ENCODE peak calls at places on chromosomes 1 and 21, in nine cellular contexts. One of them, this sample, is unnamed.

GRCh38 chr1:34985063-34985770 is at the start of gene TMEM35B:
- DNase-seq in neural progenitor cell: peak
- DNase-seq in WTC11: peak
- DNase-seq in esophagus squamous epithelium: no peak
- DNase-seq in omental fat pad: peak
- DNase-seq in fibroblast of mammary gland: peak
- DNase-seq in endothelial cell: peak
- DNase-seq in uterus: peak
- DNase-seq in fibroblast of pulmonary artery: peak
- DNase-seq in this sample: peak

GRCh38 chr1:113980120-113980519 is 846 bp downstream of the OLFML3 start:
- DNase-seq in WTC11: no peak
- DNase-seq in neural progenitor cell: no peak
- DNase-seq in uterus: peak
- DNase-seq in endothelial cell: no peak
- DNase-seq in fibroblast of mammary gland: peak
- DNase-seq in esophagus squamous epithelium: no peak
- DNase-seq in fibroblast of pulmonary artery: peak
- DNase-seq in omental fat pad: peak
- DNase-seq in this sample: no peak

GRCh38 chr1:50968884-50969610 is 998 bp upstream of the CDKN2C start:
- DNase-seq in uterus: peak
- DNase-seq in omental fat pad: no peak
- DNase-seq in fibroblast of pulmonary artery: peak
- DNase-seq in fibroblast of mammary gland: peak
- DNase-seq in endothelial cell: peak
- DNase-seq in esophagus squamous epithelium: no peak
- DNase-seq in WTC11: peak
- DNase-seq in neural progenitor cell: peak
- DNase-seq in this sample: peak

GRCh38 chr1:89310505-89310904 is 37.8 kb upstream of the GBP5 start:
- DNase-seq in fibroblast of pulmonary artery: peak
- DNase-seq in WTC11: no peak
- DNase-seq in endothelial cell: no peak
- DNase-seq in fibroblast of mammary gland: peak
- DNase-seq in uterus: no peak
- DNase-seq in neural progenitor cell: no peak
- DNase-seq in esophagus squamous epithelium: no peak
- DNase-seq in omental fat pad: no peak
- DNase-seq in this sample: no peak

GRCh38 chr1:173503391-173503790 is 26.3 kb downstream of the PRDX6 start:
- DNase-seq in uterus: no peak
- DNase-seq in neural progenitor cell: no peak
- DNase-seq in WTC11: no peak
- DNase-seq in fibroblast of pulmonary artery: peak
- DNase-seq in endothelial cell: no peak
- DNase-seq in esophagus squamous epithelium: no peak
- DNase-seq in fibroblast of mammary gland: peak
- DNase-seq in omental fat pad: no peak
- DNase-seq in this sample: no peak

GRCh38 chr1:36383240-36383639 is 2.5 kb downstream of the STK40 start:
- DNase-seq in omental fat pad: no peak
- DNase-seq in fibroblast of pulmonary artery: no peak
- DNase-seq in fibroblast of mammary gland: no peak
- DNase-seq in uterus: no peak
- DNase-seq in esophagus squamous epithelium: no peak
- DNase-seq in neural progenitor cell: no peak
- DNase-seq in endothelial cell: no peak
- DNase-seq in WTC11: no peak
- DNase-seq in this sample: peak

GRCh38 chr1:64293820-64294219 is 90.4 kb downstream of the UBE2U start:
- DNase-seq in endothelial cell: no peak
- DNase-seq in WTC11: no peak
- DNase-seq in neural progenitor cell: no peak
- DNase-seq in uterus: no peak
- DNase-seq in omental fat pad: no peak
- DNase-seq in esophagus squamous epithelium: no peak
- DNase-seq in fibroblast of mammary gland: no peak
- DNase-seq in fibroblast of pulmonary artery: no peak
- DNase-seq in this sample: no peak

GRCh38 chr1:213530607-213531320 is 457.0 kb upstream of the PROX1 start:
- DNase-seq in WTC11: no peak
- DNase-seq in neural progenitor cell: no peak
- DNase-seq in fibroblast of mammary gland: no peak
- DNase-seq in omental fat pad: no peak
- DNase-seq in uterus: no peak
- DNase-seq in esophagus squamous epithelium: no peak
- DNase-seq in fibroblast of pulmonary artery: no peak
- DNase-seq in endothelial cell: no peak
- DNase-seq in this sample: no peak

GRCh38 chr1:71565267-71565666 is 484.4 kb upstream of the ZRANB2 start:
- DNase-seq in fibroblast of mammary gland: peak
- DNase-seq in WTC11: no peak
- DNase-seq in endothelial cell: no peak
- DNase-seq in fibroblast of pulmonary artery: peak
- DNase-seq in omental fat pad: no peak
- DNase-seq in neural progenitor cell: no peak
- DNase-seq in uterus: no peak
- DNase-seq in esophagus squamous epithelium: no peak
- DNase-seq in this sample: no peak

GRCh38 chr21:37717534-37717933 is 198.7 kb downstream of the KCNJ6 start:
- DNase-seq in neural progenitor cell: no peak
- DNase-seq in WTC11: peak
- DNase-seq in endothelial cell: no peak
- DNase-seq in fibroblast of pulmonary artery: no peak
- DNase-seq in uterus: no peak
- DNase-seq in omental fat pad: no peak
- DNase-seq in esophagus squamous epithelium: no peak
- DNase-seq in fibroblast of mammary gland: no peak
- DNase-seq in this sample: no peak

GRCh38 chr1:71464016-71464415 is 383.2 kb upstream of the ZRANB2 start:
- DNase-seq in fibroblast of mammary gland: peak
- DNase-seq in WTC11: no peak
- DNase-seq in fibroblast of pulmonary artery: no peak
- DNase-seq in endothelial cell: no peak
- DNase-seq in omental fat pad: no peak
- DNase-seq in uterus: no peak
- DNase-seq in esophagus squamous epithelium: no peak
- DNase-seq in neural progenitor cell: no peak
- DNase-seq in this sample: no peak

GRCh38 chr1:10714337-10715114 is 81.9 kb downstream of the CASZ1 start:
- DNase-seq in fibroblast of mammary gland: no peak
- DNase-seq in endothelial cell: no peak
- DNase-seq in WTC11: peak
- DNase-seq in esophagus squamous epithelium: no peak
- DNase-seq in neural progenitor cell: peak
- DNase-seq in fibroblast of pulmonary artery: no peak
- DNase-seq in uterus: no peak
- DNase-seq in omental fat pad: no peak
- DNase-seq in this sample: peak

GRCh38 chr1:214445846-214446614 is 105.4 kb downstream of the PTPN14 start:
- DNase-seq in esophagus squamous epithelium: no peak
- DNase-seq in uterus: no peak
- DNase-seq in endothelial cell: no peak
- DNase-seq in neural progenitor cell: no peak
- DNase-seq in WTC11: no peak
- DNase-seq in omental fat pad: no peak
- DNase-seq in fibroblast of pulmonary artery: peak
- DNase-seq in fibroblast of mammary gland: peak
- DNase-seq in this sample: no peak

GRCh38 chr21:16409341-16409740 is 679.6 kb downstream of the USP25 start:
- DNase-seq in esophagus squamous epithelium: no peak
- DNase-seq in neural progenitor cell: no peak
- DNase-seq in uterus: no peak
- DNase-seq in fibroblast of pulmonary artery: no peak
- DNase-seq in endothelial cell: no peak
- DNase-seq in omental fat pad: no peak
- DNase-seq in fibroblast of mammary gland: no peak
- DNase-seq in WTC11: no peak
- DNase-seq in this sample: no peak

GRCh38 chr1:59290173-59290954 is 6.5 kb upstream of the FGGY start:
- DNase-seq in endothelial cell: peak
- DNase-seq in fibroblast of pulmonary artery: peak
- DNase-seq in fibroblast of mammary gland: peak
- DNase-seq in omental fat pad: no peak
- DNase-seq in neural progenitor cell: peak
- DNase-seq in WTC11: peak
- DNase-seq in uterus: no peak
- DNase-seq in esophagus squamous epithelium: no peak
- DNase-seq in this sample: peak

GRCh38 chr1:59291566-59291965 is 5.3 kb upstream of the FGGY start:
- DNase-seq in uterus: no peak
- DNase-seq in neural progenitor cell: no peak
- DNase-seq in esophagus squamous epithelium: no peak
- DNase-seq in endothelial cell: no peak
- DNase-seq in omental fat pad: no peak
- DNase-seq in fibroblast of mammary gland: peak
- DNase-seq in fibroblast of pulmonary artery: no peak
- DNase-seq in WTC11: no peak
- DNase-seq in this sample: no peak

GRCh38 chr1:59289570-59289969 is 7.3 kb upstream of the FGGY start:
- DNase-seq in fibroblast of pulmonary artery: no peak
- DNase-seq in uterus: no peak
- DNase-seq in fibroblast of mammary gland: no peak
- DNase-seq in omental fat pad: no peak
- DNase-seq in esophagus squamous epithelium: no peak
- DNase-seq in endothelial cell: no peak
- DNase-seq in neural progenitor cell: no peak
- DNase-seq in WTC11: no peak
- DNase-seq in this sample: no peak

GRCh38 chr1:59288046-59288445 is 8.8 kb upstream of the FGGY start:
- DNase-seq in fibroblast of pulmonary artery: no peak
- DNase-seq in fibroblast of mammary gland: no peak
- DNase-seq in esophagus squamous epithelium: no peak
- DNase-seq in uterus: no peak
- DNase-seq in omental fat pad: no peak
- DNase-seq in endothelial cell: no peak
- DNase-seq in WTC11: no peak
- DNase-seq in neural progenitor cell: no peak
- DNase-seq in this sample: no peak

DNA sequence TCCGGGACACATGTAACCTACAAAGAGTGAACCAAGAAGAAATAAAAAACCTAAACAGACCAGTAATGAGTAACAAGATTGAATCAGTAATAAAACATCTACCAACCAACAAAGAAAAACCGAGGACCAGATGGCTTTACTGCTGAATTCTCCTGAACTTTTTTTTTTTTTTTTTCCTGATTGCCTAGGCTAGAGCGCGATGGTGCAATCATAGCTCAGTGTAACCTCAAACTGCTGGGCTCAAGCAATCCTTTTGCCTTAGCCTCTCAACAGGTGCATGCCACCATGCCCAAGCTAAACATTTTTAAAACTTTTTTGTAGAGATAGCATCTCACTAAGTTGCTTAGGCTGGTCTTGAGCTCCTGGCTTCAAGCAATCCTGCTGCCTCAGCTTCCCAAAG is 11.2 kb upstream of the FGGY start:
- DNase-seq in fibroblast of pulmonary artery: no peak
- DNase-seq in uterus: no peak
- DNase-seq in fibroblast of mammary gland: peak
- DNase-seq in endothelial cell: no peak
- DNase-seq in WTC11: no peak
- DNase-seq in neural progenitor cell: no peak
- DNase-seq in esophagus squamous epithelium: no peak
- DNase-seq in omental fat pad: no peak
- DNase-seq in this sample: no peak
- TF ChIP-seq CTCF in fibroblast of pulmonary artery: no peak
- TF ChIP-seq CTCF in uterus: no peak
- TF ChIP-seq CTCF in fibroblast of mammary gland: no peak
- TF ChIP-seq CTCF in endothelial cell: no peak
- TF ChIP-seq CTCF in WTC11: no peak
- TF ChIP-seq CTCF in neural progenitor cell: no peak
- TF ChIP-seq CTCF in esophagus squamous epithelium: no peak
- TF ChIP-seq CTCF in omental fat pad: no peak
- TF ChIP-seq CTCF in this sample: no peak

DNA sequence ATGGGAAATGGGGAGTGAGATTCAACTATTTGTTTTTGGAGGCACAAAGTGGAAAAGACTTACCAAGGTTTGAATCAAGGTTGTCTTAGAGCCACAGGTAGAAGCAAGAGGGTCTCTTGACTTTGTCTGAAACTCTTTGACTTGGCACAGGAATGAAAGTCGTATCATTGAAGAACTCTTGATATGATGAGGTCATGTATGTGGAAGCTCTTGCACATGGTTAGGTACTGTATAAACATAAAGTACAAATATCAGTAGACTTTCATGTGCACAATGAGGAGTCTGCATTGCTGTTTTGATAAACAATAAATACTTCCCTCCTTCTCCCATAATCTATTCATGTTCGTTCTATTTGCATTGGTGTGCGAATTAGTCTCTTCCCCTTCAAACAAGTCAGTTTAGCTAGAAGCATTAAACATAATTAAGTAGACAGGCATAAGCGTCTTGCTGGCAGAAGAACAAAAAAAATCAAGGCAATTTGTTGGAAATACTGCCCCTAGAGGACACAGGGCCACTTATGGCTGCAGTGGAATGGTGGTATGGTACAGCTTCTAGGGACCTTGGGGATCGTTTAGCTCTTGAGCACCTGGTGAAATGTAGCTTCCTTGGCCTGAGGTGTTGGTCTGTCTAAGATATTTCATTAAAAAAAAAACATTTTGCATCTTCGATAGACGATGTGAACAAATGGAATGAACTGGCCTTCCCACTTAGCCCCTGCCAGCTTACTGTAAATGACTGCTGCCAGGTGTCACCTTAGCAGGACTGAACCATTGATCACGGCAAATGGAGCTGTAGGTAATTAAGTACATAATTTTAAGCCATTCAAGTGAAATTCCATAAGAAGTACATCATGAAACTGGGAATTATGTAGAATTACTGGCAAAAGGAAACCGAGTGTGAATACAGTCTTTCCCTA is 218.0 kb upstream of the GALNT2 start:
- DNase-seq in neural progenitor cell: peak
- DNase-seq in endothelial cell: peak
- DNase-seq in uterus: no peak
- DNase-seq in WTC11: no peak
- DNase-seq in omental fat pad: no peak
- DNase-seq in fibroblast of pulmonary artery: peak
- DNase-seq in fibroblast of mammary gland: peak
- DNase-seq in esophagus squamous epithelium: no peak
- DNase-seq in this sample: no peak
- TF ChIP-seq CTCF in neural progenitor cell: peak
- TF ChIP-seq CTCF in endothelial cell: peak
- TF ChIP-seq CTCF in uterus: no peak
- TF ChIP-seq CTCF in WTC11: peak
- TF ChIP-seq CTCF in omental fat pad: no peak
- TF ChIP-seq CTCF in fibroblast of pulmonary artery: peak
- TF ChIP-seq CTCF in fibroblast of mammary gland: peak
- TF ChIP-seq CTCF in esophagus squamous epithelium: peak
- TF ChIP-seq CTCF in this sample: peak

GRCh38 chr1:76862447-76862846 is 4.8 kb upstream of the ST6GALNAC5 start:
- DNase-seq in neural progenitor cell: no peak
- DNase-seq in esophagus squamous epithelium: no peak
- DNase-seq in WTC11: no peak
- DNase-seq in endothelial cell: no peak
- DNase-seq in omental fat pad: no peak
- DNase-seq in fibroblast of pulmonary artery: no peak
- DNase-seq in uterus: no peak
- DNase-seq in fibroblast of mammary gland: peak
- DNase-seq in this sample: no peak
- TF ChIP-seq CTCF in neural progenitor cell: no peak
- TF ChIP-seq CTCF in esophagus squamous epithelium: no peak
- TF ChIP-seq CTCF in WTC11: no peak
- TF ChIP-seq CTCF in endothelial cell: no peak
- TF ChIP-seq CTCF in omental fat pad: no peak
- TF ChIP-seq CTCF in fibroblast of pulmonary artery: no peak
- TF ChIP-seq CTCF in uterus: no peak
- TF ChIP-seq CTCF in fibroblast of mammary gland: no peak
- TF ChIP-seq CTCF in this sample: no peak

GRCh38 chr1:76269175-76269574 is 194.6 kb downstream of the ST6GALNAC3 start:
- DNase-seq in uterus: no peak
- DNase-seq in WTC11: no peak
- DNase-seq in endothelial cell: no peak
- DNase-seq in fibroblast of mammary gland: peak
- DNase-seq in neural progenitor cell: peak
- DNase-seq in omental fat pad: no peak
- DNase-seq in esophagus squamous epithelium: no peak
- DNase-seq in fibroblast of pulmonary artery: peak
- DNase-seq in this sample: no peak
- TF ChIP-seq CTCF in uterus: no peak
- TF ChIP-seq CTCF in WTC11: no peak
- TF ChIP-seq CTCF in endothelial cell: no peak
- TF ChIP-seq CTCF in fibroblast of mammary gland: no peak
- TF ChIP-seq CTCF in neural progenitor cell: no peak
- TF ChIP-seq CTCF in omental fat pad: no peak
- TF ChIP-seq CTCF in esophagus squamous epithelium: no peak
- TF ChIP-seq CTCF in fibroblast of pulmonary artery: no peak
- TF ChIP-seq CTCF in this sample: no peak